ENCODE peak calls at places on chromosomes 2 and 18, in four cellular contexts. One of them, this sample, is unnamed. For H3K4me1, the result is how much of the 10 kb centered on the place peaks cover.

GRCh38 chr2:129877289-129877741 is 102.2 kb upstream of the RAB6C start:
- DNase-seq in PC-9: no peak
- DNase-seq in stomach: peak
- DNase-seq in tibial artery: peak
- DNase-seq in this sample: peak

GRCh38 chr18:42442661-42443060 is 487.6 kb downstream of the PIK3C3 start:
- DNase-seq in stomach: no peak
- DNase-seq in tibial artery: no peak
- DNase-seq in PC-9: no peak
- DNase-seq in this sample: no peak

GRCh38 chr2:104854507-104855173 is 725 bp downstream of the POU3F3 start:
- DNase-seq in PC-9: no peak
- DNase-seq in tibial artery: no peak
- DNase-seq in stomach: no peak
- DNase-seq in this sample: no peak

GRCh38 chr18:6139007-6139406 is 243.7 kb upstream of the TMEM200C start:
- DNase-seq in stomach: no peak
- DNase-seq in PC-9: no peak
- DNase-seq in tibial artery: no peak
- DNase-seq in this sample: no peak

GRCh38 chr18:34583895-34584294 is 126.2 kb upstream of the DTNA start:
- DNase-seq in PC-9: no peak
- DNase-seq in tibial artery: no peak
- DNase-seq in stomach: no peak
- DNase-seq in this sample: no peak

GRCh38 chr2:20061476-20061875 is 10.0 kb upstream of the LAPTM4A start:
- DNase-seq in stomach: no peak
- DNase-seq in tibial artery: no peak
- DNase-seq in PC-9: no peak
- DNase-seq in this sample: no peak

GRCh38 chr18:42030586-42031182 is 75.7 kb downstream of the PIK3C3 start:
- DNase-seq in stomach: no peak
- DNase-seq in PC-9: peak
- DNase-seq in tibial artery: no peak
- DNase-seq in this sample: no peak

GRCh38 chr2:152646775-152647174 is 70.5 kb downstream of the PRPF40A start:
- DNase-seq in tibial artery: no peak
- DNase-seq in stomach: no peak
- DNase-seq in PC-9: peak
- DNase-seq in this sample: no peak

GRCh38 chr2:15728247-15728721 is 136.6 kb downstream of the DDX1 start:
- DNase-seq in stomach: peak
- DNase-seq in tibial artery: no peak
- DNase-seq in PC-9: no peak
- DNase-seq in this sample: no peak

GRCh38 chr2:241609859-241610793 is 26.8 kb downstream of the THAP4 start:
- DNase-seq in tibial artery: peak
- DNase-seq in PC-9: peak
- DNase-seq in stomach: peak
- DNase-seq in this sample: peak

DNA sequence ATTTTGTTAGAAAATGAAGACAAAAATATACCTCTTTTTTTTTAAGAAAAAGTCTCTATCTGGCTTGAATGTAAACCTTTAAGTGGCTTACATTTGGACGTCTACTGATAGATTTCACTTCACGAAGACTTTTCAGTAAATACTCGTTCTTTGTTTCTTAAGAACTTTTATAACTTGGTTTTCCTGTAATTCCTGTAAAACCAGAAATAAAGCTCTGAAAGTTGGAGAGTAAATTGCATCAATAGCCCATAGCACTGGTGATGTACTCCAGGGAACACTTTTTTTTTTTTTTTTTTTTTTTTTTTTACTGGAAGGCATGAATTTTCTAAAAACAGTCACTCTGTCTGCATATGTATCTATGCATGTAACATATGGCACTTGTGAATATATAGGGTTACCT is 309.1 kb upstream of the TCF4 start:
- DNase-seq in tibial artery: no peak
- DNase-seq in PC-9: no peak
- DNase-seq in stomach: no peak
- DNase-seq in this sample: no peak
- H3K4me1 ChIP-seq in tibial artery: under half
- H3K4me1 ChIP-seq in PC-9: under half
- H3K4me1 ChIP-seq in stomach: under half
- H3K4me1 ChIP-seq in this sample: under half

GRCh38 chr18:76252880-76253279 is 242.2 kb downstream of the ZNF516 start:
- DNase-seq in stomach: no peak
- DNase-seq in tibial artery: no peak
- DNase-seq in PC-9: no peak
- DNase-seq in this sample: no peak
- TF ChIP-seq CTCF in stomach: no peak
- TF ChIP-seq CTCF in tibial artery: no peak
- TF ChIP-seq CTCF in PC-9: peak
- TF ChIP-seq CTCF in this sample: no peak

DNA sequence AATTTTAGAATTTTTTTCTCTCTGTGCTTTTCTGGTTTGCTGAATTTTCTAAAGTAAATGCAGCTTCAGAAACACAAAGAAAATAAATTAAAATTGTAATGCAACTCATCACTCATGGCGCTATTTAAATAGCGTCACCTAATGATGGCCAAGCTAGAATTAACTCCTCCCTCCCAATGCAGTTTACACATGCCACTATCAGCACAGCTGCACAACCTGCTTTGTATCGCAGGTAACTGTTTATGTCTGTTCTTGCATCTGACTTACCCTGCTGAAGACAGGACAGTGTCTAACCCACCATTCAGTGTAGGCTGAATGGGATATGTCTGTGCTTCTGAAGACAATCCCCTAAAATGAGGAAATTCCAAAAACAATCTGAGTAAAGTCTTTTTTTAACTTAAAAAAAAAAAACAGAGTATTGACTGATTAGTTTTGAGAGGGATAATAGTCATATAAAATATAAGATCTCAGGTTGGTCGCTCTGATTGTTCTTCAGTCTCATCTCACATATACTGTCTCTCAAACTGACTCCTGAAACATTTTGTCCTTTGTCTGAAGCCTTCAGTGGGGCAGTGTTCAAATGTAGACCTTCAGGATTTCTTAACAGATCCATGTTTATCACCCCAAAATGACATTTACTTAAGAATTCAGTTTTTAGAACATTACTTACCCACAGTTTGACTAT is 271.4 kb downstream of the ZEB2 start:
- DNase-seq in stomach: no peak
- DNase-seq in tibial artery: no peak
- DNase-seq in PC-9: no peak
- DNase-seq in this sample: no peak
- H3K4me1 ChIP-seq in stomach: under half
- H3K4me1 ChIP-seq in tibial artery: under half
- H3K4me1 ChIP-seq in PC-9: under half
- H3K4me1 ChIP-seq in this sample: under half

DNA sequence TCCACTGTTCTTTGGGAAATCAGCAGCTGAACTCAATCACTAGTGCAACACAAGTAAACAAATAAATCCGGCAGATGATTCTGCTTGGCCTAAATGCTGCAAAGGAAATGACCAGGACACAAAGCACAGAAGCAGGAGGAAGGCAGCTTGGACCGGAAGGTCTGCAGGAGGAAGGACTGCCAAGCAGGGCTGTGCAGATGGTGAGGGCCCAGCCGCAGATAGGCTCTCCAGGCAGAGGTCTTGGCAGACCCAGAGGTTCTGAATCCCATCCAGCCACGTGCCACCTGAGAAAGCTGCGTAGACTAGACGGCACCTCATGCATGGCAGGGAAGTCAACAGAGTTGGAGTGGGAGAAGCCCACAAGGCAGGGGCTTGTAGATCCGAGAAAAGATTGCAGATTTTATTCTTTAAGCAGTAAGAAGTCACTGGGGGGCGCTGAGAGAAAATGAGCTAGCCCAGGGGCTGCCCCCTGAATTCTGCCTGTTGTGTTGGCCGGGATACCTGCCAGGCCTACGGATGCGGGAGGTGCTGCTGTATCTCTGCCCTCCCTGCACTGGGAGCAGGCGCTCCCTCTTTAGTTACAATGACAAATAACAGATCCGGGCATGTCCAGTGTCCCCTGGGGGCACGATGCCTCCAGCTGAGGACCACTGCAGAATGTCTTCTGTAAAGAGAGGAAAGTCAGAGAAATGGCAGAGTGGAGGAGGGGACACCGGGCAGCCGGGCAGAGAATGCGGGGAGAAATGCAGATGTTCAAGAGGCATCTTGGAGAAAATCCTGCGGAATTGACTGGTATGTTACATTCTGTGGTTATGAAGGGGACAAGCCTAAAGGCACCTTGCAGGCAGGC is 153.5 kb downstream of the PXDN start:
- DNase-seq in stomach: no peak
- DNase-seq in PC-9: no peak
- DNase-seq in tibial artery: no peak
- DNase-seq in this sample: peak
- TF ChIP-seq CTCF in stomach: no peak
- TF ChIP-seq CTCF in PC-9: no peak
- TF ChIP-seq CTCF in tibial artery: no peak
- TF ChIP-seq CTCF in this sample: no peak

DNA sequence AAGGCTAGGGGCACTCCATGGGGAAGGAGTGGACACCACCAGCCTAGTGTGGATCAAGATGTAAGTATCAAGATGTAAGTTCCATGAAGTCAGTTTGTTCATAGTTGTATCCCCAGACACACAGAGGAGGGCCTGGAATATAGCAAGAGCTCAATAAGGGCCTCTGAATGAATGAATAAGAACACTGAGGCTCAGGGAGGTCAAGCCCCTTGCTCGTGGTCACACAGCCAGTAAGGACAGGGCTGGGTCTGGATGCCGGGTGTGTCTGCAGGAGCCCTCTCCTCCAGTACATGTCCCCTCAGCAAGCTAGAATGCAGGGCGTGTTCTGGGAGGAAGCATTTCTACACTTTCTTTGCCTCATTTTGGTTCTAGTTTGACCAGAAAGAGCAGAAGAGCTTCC is 2.9 kb downstream of the RUFY4 start:
- DNase-seq in PC-9: no peak
- DNase-seq in tibial artery: no peak
- DNase-seq in stomach: no peak
- DNase-seq in this sample: no peak
- H3K4me1 ChIP-seq in PC-9: under half
- H3K4me1 ChIP-seq in tibial artery: under half
- H3K4me1 ChIP-seq in stomach: under half
- H3K4me1 ChIP-seq in this sample: under half

This sample was measured in lower lobe of right lung.